ENCODE peak calls at places on chromosome 20, in seven cellular contexts. Q is GM12891, M is endothelial cell of umbilical vein, O is transverse colon, K is stomach, X is HCT116, V is HepG2. S is an unnamed sample.

GRCh38 chr20:37363221-37364012 is 17.5 kb downstream of the SRC start:
- DNase-seq in V (no peak), Q (no peak), K (no peak), M (no peak), X (no peak), O (no peak), S (no peak)

GRCh38 chr20:35007891-35008290 is 52.2 kb downstream of the MYH7B start:
- DNase-seq in M (no peak), X (no peak), V (no peak), Q (no peak), O (peak), K (no peak), S (no peak)

GRCh38 chr20:18443841-18444240 is 23.0 kb downstream of the DZANK1 start:
- DNase-seq in M (no peak), V (no peak), O (no peak), K (no peak), Q (no peak), X (no peak), S (no peak)

GRCh38 chr20:25014816-25015215 is 22.3 kb upstream of the APMAP start:
- DNase-seq in Q (no peak), O (peak), X (no peak), K (peak), V (no peak), M (no peak), S (peak)

GRCh38 chr20:35240083-35240913 is 13.8 kb downstream of the MMP24 start:
- DNase-seq in Q (no peak), O (no peak), X (no peak), K (no peak), V (no peak), M (no peak), S (no peak)

GRCh38 chr20:24991897-24992419 is 593 bp downstream of the APMAP start:
- DNase-seq in M (no peak), X (no peak), K (peak), V (no peak), Q (no peak), O (peak), S (no peak)

GRCh38 chr20:59004763-59005522 is 2.1 kb downstream of the CTSZ start:
- DNase-seq in M (peak), X (no peak), V (peak), K (peak), O (peak), Q (peak), S (no peak)

GRCh38 chr20:12970372-12970821 is 38.4 kb upstream of the SPTLC3 start:
- DNase-seq in V (peak), O (peak), Q (no peak), X (no peak), M (peak), K (no peak), S (no peak)

GRCh38 chr20:44642203-44643153 is 9.0 kb downstream of the ADA start:
- DNase-seq in Q (no peak), M (peak), O (peak), X (no peak), K (peak), V (peak), S (peak)

GRCh38 chr20:59073582-59073981 is 31.0 kb upstream of the PRELID3B start:
- DNase-seq in X (no peak), K (no peak), M (no peak), O (no peak), Q (no peak), V (no peak), S (no peak)

GRCh38 chr20:38499366-38499765 is 26.7 kb downstream of the RALGAPB start:
- DNase-seq in V (no peak), M (no peak), K (no peak), O (no peak), Q (no peak), X (no peak), S (no peak)

GRCh38 chr20:53622247-53623114 is 28.8 kb upstream of the ZNF217 start:
- DNase-seq in K (peak), X (no peak), M (no peak), V (peak), Q (no peak), O (no peak), S (no peak)

GRCh38 chr20:54257090-54257816 is 49.4 kb downstream of the PFDN4 start:
- DNase-seq in M (no peak), K (no peak), Q (no peak), X (peak), V (no peak), O (no peak), S (no peak)

GRCh38 chr20:13800728-13801134 is 15.9 kb downstream of the NDUFAF5 start:
- DNase-seq in V (peak), X (no peak), O (peak), K (peak), Q (no peak), M (peak), S (peak)

GRCh38 chr20:50368813-50369224 is 141.4 kb upstream of the PTPN1 start:
- DNase-seq in M (no peak), V (peak), Q (no peak), O (no peak), X (no peak), K (no peak), S (no peak)

GRCh38 chr20:50367739-50368375 is 142.3 kb upstream of the PTPN1 start:
- DNase-seq in M (no peak), O (no peak), V (no peak), K (no peak), X (no peak), Q (no peak), S (no peak)

GRCh38 chr20:50366270-50367103 is 143.7 kb upstream of the PTPN1 start:
- DNase-seq in X (no peak), O (peak), K (peak), Q (no peak), M (peak), V (peak), S (peak)

GRCh38 chr20:50368386-50368785 is 141.8 kb upstream of the PTPN1 start:
- DNase-seq in Q (no peak), O (no peak), K (no peak), M (no peak), X (no peak), V (no peak), S (no peak)

GRCh38 chr20:50367104-50367674 is 143.0 kb upstream of the PTPN1 start:
- DNase-seq in K (no peak), V (no peak), X (no peak), O (no peak), M (peak), Q (no peak), S (no peak)
- TF ChIP-seq POLR2AphosphoS5 in K (no peak), V (no peak), X (no peak), O (no peak), M (no peak), Q (no peak), S (no peak)

GRCh38 chr20:15146948-15147347 is 809.5 kb upstream of the FLRT3 start:
- DNase-seq in O (no peak), K (no peak), Q (no peak), X (no peak), M (no peak), V (no peak), S (no peak)
- TF ChIP-seq POLR2AphosphoS5 in O (no peak), K (no peak), Q (no peak), X (no peak), M (no peak), V (no peak), S (no peak)

DNA sequence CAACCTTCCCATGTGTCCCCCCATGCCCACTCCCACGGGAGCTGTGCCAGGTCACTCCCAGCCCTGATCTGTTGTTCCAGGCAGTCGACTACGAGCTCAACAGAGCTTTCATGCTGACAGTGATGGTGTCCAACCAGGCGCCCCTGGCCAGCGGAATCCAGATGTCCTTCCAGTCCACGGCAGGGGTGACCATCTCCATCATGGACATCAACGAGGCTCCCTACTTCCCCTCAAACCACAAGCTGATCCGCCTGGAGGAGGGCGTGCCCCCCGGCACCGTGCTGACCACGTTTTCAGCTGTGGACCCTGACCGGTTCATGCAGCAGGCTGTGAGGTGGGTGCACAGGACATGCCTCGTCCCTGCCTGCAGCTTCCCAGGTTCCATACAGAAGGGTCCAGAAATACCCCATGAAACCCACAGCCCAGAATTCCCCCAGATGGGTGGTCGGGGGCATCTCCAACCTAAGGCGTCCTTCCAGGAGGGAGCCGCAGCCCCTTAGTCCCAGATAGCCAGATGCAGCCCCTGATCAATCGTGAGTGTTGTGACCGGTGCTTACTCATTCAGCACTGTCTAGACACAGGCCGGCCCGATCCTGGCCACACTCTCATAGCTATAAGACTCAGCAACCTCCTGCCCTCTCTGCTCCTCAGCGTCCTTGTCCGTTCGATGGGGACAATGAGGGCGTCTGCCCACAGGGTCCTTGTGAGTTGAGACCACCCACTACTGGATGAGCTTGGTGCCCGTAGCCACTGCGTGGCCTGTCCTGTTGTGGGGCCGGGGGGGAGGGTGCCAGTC is 142.1 kb downstream of the TAF4 start:
- DNase-seq in K (no peak), Q (no peak), M (no peak), X (no peak), V (no peak), O (no peak), S (no peak)
- TF ChIP-seq POLR2AphosphoS5 in K (no peak), Q (no peak), M (no peak), X (no peak), V (no peak), O (no peak), S (no peak)

GRCh38 chr20:62898970-62899632 is 27.2 kb downstream of the DIDO1 start:
- DNase-seq in X (no peak), O (no peak), V (no peak), K (no peak), M (no peak), Q (no peak), S (no peak)

GRCh38 chr20:62899633-62900051 is 26.7 kb downstream of the DIDO1 start:
- DNase-seq in O (peak), Q (no peak), X (no peak), V (peak), K (no peak), M (no peak), S (peak)

GRCh38 chr20:62900052-62900691 is 26.1 kb downstream of the DIDO1 start:
- DNase-seq in V (peak), M (peak), X (peak), Q (peak), O (peak), K (peak), S (peak)

GRCh38 chr20:62901891-62902290 is 24.4 kb downstream of the DIDO1 start:
- DNase-seq in O (no peak), X (no peak), M (no peak), K (no peak), V (no peak), Q (no peak), S (no peak)

DNA sequence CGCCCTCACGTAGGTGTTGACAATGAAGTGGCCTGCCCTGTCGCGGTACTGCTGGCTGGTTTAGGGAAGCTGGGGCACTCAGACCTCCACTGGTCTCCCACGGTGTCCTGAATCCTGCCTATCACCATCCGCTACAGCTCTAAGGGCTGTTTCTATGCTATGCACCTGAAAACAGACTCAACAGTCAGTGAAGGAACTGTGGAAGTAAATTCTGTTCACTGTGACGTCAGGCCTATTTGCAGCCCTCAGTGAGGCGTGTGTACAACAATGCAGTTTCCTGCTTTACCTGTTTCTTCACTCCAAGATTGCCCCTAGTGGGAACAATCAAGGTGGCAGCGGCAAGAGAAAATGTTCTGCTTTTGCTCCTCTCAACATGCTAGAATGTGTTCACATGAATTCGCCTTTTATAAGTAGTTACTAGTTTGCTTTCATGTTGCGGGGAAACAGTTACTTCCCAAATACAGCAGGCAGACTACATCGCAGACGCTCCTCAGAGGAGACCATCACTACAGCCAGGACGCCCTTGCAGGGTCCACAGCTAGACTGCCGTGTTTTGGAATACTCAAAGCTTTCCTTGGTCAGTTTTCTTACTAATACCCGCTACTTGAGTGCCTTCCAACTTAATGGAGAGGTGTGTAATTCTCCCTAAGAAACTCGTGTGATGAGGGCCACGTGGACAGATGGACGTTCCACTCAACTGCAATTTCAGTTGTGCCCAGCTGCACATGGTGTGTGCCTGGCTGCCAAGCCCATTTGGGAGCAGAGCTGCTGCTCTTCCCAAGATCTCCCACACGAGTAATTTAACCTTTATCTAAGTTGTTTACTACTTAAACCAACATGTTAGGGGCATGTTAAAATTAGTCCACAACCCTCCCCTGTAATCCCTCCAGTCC is 25.4 kb downstream of the DIDO1 start:
- DNase-seq in O (peak), M (peak), K (peak), X (no peak), V (peak), Q (no peak), S (peak)
- TF ChIP-seq POLR2AphosphoS5 in O (peak), M (no peak), K (no peak), X (peak), V (no peak), Q (peak), S (no peak)

S was measured in breast epithelium.